ENCODE peak calls at places on chromosomes 4 and X, in nine cellular contexts. G is ovary, M is heart left ventricle, F is thyroid gland, O is A549, L is GM23338, B is uterus, H is MM.1S, N is transverse colon. C is an unnamed sample.
A peak's percentile ranks its signal among the peaks of the same experiment; 100 is the strongest.

GRCh38 chr4:77930876-77931275 is 68.2 kb downstream of the MRPL1 start:
- DNase-seq in G (no peak), M (no peak), F (no peak), O (no peak), L (no peak), B (no peak), H (no peak), N (no peak), C (no peak)

GRCh38 chrX:131841496-131842410 is 181.3 kb upstream of the STK26 start:
- DNase-seq in G (no peak), M (peak; percentile 31), F (peak; percentile 17), O (peak; percentile 66), L (peak; percentile 79), B (no peak), H (peak; percentile 46), N (peak; percentile 17), C (peak; percentile 27)

GRCh38 chr4:61828960-61829359 is 628.8 kb downstream of the ADGRL3 start:
- DNase-seq in G (no peak), M (no peak), F (no peak), O (no peak), L (no peak), B (no peak), H (no peak), N (no peak), C (no peak)

GRCh38 chr4:132383571-132384199 is 765.4 kb upstream of the PCDH10 start:
- DNase-seq in G (no peak), M (no peak), F (no peak), O (no peak), L (no peak), B (no peak), H (no peak), N (no peak), C (no peak)

GRCh38 chrX:119479845-119480244 is 11.6 kb downstream of the SLC25A5 start:
- DNase-seq in G (no peak), M (no peak), F (no peak), O (no peak), L (no peak), B (no peak), H (no peak), N (no peak), C (no peak)

GRCh38 chr4:158861766-158862165 is 92.9 kb downstream of the FNIP2 start:
- DNase-seq in G (no peak), M (no peak), F (no peak), O (no peak), L (peak; percentile 46), B (no peak), H (no peak), N (no peak), C (no peak)

GRCh38 chrX:49956313-49956712 is 33.9 kb downstream of the CLCN5 start:
- DNase-seq in G (no peak), M (no peak), F (no peak), O (no peak), L (peak; percentile 3), B (no peak), H (no peak), N (no peak), C (no peak)

GRCh38 chr4:176844448-176844847 is 51.7 kb upstream of the VEGFC start:
- DNase-seq in G (no peak), M (no peak), F (no peak), O (no peak), L (no peak), B (no peak), H (no peak), N (no peak), C (no peak)

GRCh38 chr4:99200148-99200547 is 18.9 kb downstream of the ADH6 start:
- DNase-seq in G (no peak), M (no peak), F (no peak), O (no peak), L (no peak), B (no peak), H (no peak), N (no peak), C (no peak)

GRCh38 chr4:174277433-174277832 is 6.0 kb downstream of the FBXO8 start:
- DNase-seq in G (no peak), M (no peak), F (no peak), O (no peak), L (no peak), B (no peak), H (no peak), N (no peak), C (no peak)

GRCh38 chrX:9668537-9668936 is 97.1 kb downstream of the GPR143 start:
- DNase-seq in G (no peak), M (no peak), F (no peak), O (no peak), L (no peak), B (no peak), H (no peak), N (no peak), C (no peak)

GRCh38 chrX:150429577-150429976 is 66.5 kb downstream of the MAMLD1 start:
- DNase-seq in G (no peak), M (no peak), F (no peak), O (peak; percentile 23), L (no peak), B (no peak), H (no peak), N (no peak), C (no peak)

GRCh38 chr4:170599894-170600293 is 510.1 kb upstream of the AADAT start:
- DNase-seq in G (no peak), M (no peak), F (no peak), O (no peak), L (no peak), B (no peak), H (no peak), N (no peak), C (no peak)

GRCh38 chr4:114334808-114335739 is 263.5 kb upstream of the UGT8 start:
- DNase-seq in G (no peak), M (no peak), F (no peak), O (no peak), L (no peak), B (no peak), H (no peak), N (no peak), C (no peak)

GRCh38 chr4:86834901-86835300 is 14.3 kb downstream of the SLC10A6 start:
- DNase-seq in G (no peak), M (no peak), F (no peak), O (no peak), L (no peak), B (no peak), H (no peak), N (no peak), C (no peak)

GRCh38 chr4:6719611-6720179 is 3.7 kb downstream of the BLOC1S4 start:
- DNase-seq in G (no peak), M (no peak), F (no peak), O (no peak), L (no peak), B (no peak), H (no peak), N (no peak), C (no peak)

DNA sequence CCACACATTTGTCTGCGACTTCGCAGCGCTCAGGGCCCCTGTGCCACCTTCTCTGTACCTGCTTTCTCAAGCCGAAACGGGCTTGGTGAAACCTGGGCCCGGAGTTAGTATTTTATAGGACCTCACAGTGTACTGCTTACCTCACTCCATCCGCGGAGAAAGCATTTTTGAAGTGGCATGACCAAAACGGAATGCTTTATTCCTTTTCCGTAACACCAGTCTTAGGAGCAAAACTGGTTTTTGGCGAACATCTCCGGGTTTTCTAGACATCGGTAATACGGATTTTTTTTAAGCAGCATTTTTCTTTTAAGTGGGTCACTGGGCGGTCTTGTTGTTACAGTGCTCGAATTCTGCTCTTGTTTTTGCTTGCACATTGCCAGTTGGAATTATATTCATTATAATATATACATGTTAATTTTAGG is 3.6 kb downstream of the ZIC3 start:
- DNase-seq in G (no peak), M (no peak), F (no peak), O (no peak), L (no peak), B (no peak), H (no peak), N (no peak), C (no peak)
- H3K27ac ChIP-seq in G (no peak overlapping the region), M (no peak overlapping the region), F (no peak overlapping the region), O (no peak overlapping the region), L (no peak overlapping the region), B (no peak overlapping the region), H (no peak overlapping the region), N (no peak overlapping the region), C (no peak overlapping the region)

DNA sequence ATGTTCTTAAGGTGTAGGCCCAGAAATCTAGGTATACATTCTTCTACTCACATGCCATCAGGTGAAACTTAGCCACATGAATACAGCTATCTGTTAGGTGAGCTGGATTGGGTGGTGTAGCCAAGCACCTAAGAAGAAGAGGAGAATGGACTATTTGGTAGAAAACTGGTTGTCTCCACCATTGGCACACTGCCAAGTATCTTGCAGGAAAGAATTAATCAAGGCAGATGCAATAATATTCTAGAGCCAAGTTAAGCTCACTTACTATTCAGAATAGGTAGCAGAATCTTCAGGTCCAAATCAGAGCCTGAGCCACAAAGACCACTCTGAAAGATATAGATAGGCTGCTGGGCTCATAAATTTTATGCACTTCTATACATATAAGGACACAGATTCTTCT is 45.7 kb downstream of the COQ2 start:
- DNase-seq in G (no peak), M (no peak), F (no peak), O (no peak), L (no peak), B (no peak), H (no peak), N (no peak), C (no peak)
- H3K4me1 ChIP-seq in G (no peaks in the 10 kb centered on the region), M (no peaks in the 10 kb centered on the region), F (no peaks in the 10 kb centered on the region), O (no peaks in the 10 kb centered on the region), L (no peaks in the 10 kb centered on the region), B (no peaks in the 10 kb centered on the region), H (peaks cover 25% of the 10 kb centered on the region), N (peaks cover 26% of the 10 kb centered on the region), C (no peaks in the 10 kb centered on the region)

DNA sequence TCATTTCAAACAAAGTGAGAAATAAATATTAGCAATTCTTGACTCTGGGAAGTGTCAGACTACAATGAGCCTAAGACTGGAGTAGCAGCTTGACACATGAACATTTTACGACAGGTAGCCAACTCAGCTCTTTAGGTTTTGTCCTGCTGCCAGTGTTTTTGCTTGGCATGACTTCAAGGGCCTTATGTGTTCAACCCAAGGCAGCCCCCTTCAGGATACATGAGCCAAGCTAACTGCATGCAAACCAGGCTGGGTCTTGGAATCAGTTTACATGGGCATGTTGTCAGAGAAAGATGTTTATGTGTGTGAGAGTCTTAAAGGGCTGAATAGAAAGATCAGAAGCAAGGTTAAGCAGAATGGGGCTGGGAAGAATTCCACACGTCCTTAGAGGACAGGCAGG is 97.4 kb downstream of the NKX6-1 start:
- DNase-seq in G (no peak), M (no peak), F (peak; percentile 59), O (peak; percentile 2), L (peak; percentile 23), B (no peak), H (no peak), N (no peak), C (no peak)
- TF ChIP-seq CTCF in G (no peak), M (no peak), F (no peak), O (no peak), L (peak; percentile 46), B (no peak), H (no peak), N (no peak), C (no peak)

DNA sequence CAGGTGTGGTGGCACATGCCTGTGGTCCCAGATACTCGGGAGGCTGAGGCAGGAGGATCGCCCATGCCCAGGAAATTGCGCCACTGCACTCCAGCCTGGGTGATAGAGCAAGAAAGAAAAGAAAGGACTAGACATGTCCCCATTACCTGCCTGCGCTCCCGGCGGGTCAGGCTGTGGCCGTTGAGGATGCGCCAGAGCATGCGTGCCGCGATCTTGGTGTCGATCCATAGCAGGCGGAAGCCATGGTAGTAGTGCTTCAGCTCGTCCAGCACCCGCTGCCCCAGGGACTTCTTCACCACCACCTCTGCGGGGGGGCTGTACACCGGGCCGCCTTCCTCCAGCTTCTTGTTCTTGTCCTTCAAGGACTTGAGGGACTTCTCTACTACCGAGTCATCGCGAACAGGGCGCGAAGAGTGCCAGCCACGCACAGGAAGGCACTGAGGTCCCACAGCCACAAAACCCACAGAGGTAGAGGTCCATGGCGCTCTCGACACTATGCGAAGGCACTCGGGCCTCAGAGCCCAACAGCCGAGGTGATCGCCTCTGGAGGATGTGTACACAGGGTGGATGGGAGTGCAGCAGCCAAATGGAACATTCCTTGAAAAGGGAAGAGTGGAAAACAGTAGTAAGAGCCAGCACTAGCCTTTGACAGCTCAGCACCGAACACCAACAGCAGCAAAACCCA is 14.6 kb downstream of the LETM1 start:
- DNase-seq in G (no peak), M (no peak), F (peak; percentile 30), O (no peak), L (no peak), B (no peak), H (no peak), N (no peak), C (no peak)
- H3K27ac ChIP-seq in G (no peak overlapping the region), M (no peak overlapping the region), F (no peak overlapping the region), O (no peak overlapping the region), L (no peak overlapping the region), B (no peak overlapping the region), H (no peak overlapping the region), N (no peak overlapping the region), C (peak overlapping the region; percentile 91)

C was measured in adrenal gland.